ENCODE peak calls at places on chromosome 15, in seven cellular contexts. W, G, Z, O, L, P and S are unnamed samples. For H3K4me1, the result is how much of the 10 kb centered on the place peaks cover.

GRCh38 chr15:92733934-92734521 is 78.5 kb upstream of the FAM174B start:
- DNase-seq in W (no peak), G (no peak), Z (peak), O (no peak), L (peak), P (peak), S (no peak)

GRCh38 chr15:40340038-40340739 is 550 bp downstream of the CCDC9B start:
- DNase-seq in W (peak), G (no peak), Z (peak), O (no peak), L (peak), P (no peak), S (no peak)

GRCh38 chr15:37771462-37771861 is 163.0 kb upstream of the TMCO5A start:
- DNase-seq in W (peak), G (no peak), Z (no peak), O (no peak), L (peak), P (no peak), S (no peak)

GRCh38 chr15:77862651-77863104 is 214.8 kb downstream of the TBC1D2B start:
- DNase-seq in W (no peak), G (no peak), Z (no peak), O (no peak), L (no peak), P (no peak), S (no peak)

GRCh38 chr15:42009474-42009873 is 11.4 kb downstream of the PLA2G4E start:
- DNase-seq in W (no peak), G (no peak), Z (no peak), O (no peak), L (no peak), P (no peak), S (no peak)

GRCh38 chr15:68924866-68925599 is 5.3 kb upstream of the SPESP1 start:
- DNase-seq in W (peak), G (peak), Z (peak), O (peak), L (peak), P (peak), S (peak)

GRCh38 chr15:95051881-95052280 is 820.5 kb downstream of the MCTP2 start:
- DNase-seq in W (no peak), G (no peak), Z (no peak), O (no peak), L (peak), P (no peak), S (no peak)

GRCh38 chr15:65857718-65858402 is 11.4 kb upstream of the RAB11A start:
- DNase-seq in W (no peak), G (no peak), Z (no peak), O (no peak), L (no peak), P (no peak), S (no peak)

GRCh38 chr15:47186071-47186470 is 531.2 kb upstream of the SEMA6D start:
- DNase-seq in W (no peak), G (no peak), Z (no peak), O (no peak), L (no peak), P (no peak), S (no peak)

GRCh38 chr15:43218908-43219706 is 1.7 kb downstream of the EPB42 start:
- DNase-seq in W (peak), G (no peak), Z (peak), O (no peak), L (peak), P (peak), S (peak)

GRCh38 chr15:93614446-93615104 is 525.6 kb upstream of the RGMA start:
- DNase-seq in W (no peak), G (no peak), Z (no peak), O (no peak), L (no peak), P (no peak), S (no peak)

GRCh38 chr15:53851110-53851833 is 91.8 kb upstream of the WDR72 start:
- DNase-seq in W (no peak), G (no peak), Z (no peak), O (no peak), L (no peak), P (no peak), S (no peak)

GRCh38 chr15:80835338-80835737 is 56.2 kb downstream of the CEMIP start:
- DNase-seq in W (no peak), G (no peak), Z (no peak), O (no peak), L (no peak), P (peak), S (no peak)

GRCh38 chr15:48001393-48002059 is 119.3 kb upstream of the SLC24A5 start:
- DNase-seq in W (no peak), G (no peak), Z (no peak), O (peak), L (no peak), P (no peak), S (peak)

GRCh38 chr15:36612063-36612788 is 32.8 kb downstream of the CDIN1 start:
- DNase-seq in W (peak), G (peak), Z (peak), O (no peak), L (peak), P (no peak), S (no peak)
- H2AFZ ChIP-seq in W (peak), G (no peak), Z (no peak), O (no peak), L (peak), P (no peak), S (no peak)

DNA sequence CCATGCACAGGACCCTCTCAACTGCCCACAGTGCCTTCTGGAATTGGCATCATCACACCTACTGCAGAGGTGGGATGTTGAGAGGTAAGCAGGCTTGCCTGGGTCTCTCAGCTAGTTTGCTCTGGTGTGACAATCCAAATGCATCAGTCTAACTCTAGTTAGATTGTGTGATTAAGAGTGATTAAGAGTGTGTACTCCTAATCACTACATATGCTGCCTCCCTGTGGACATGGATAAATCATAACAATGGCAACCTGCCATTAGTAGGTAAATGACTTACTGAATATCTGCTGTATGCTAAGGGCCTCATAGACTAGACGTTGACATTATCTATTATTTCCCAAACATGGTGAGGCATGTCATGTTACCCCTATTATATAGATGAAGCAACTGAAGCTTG is 342.1 kb downstream of the OCA2 start:
- DNase-seq in W (no peak), G (no peak), Z (no peak), O (no peak), L (no peak), P (no peak), S (no peak)
- TF ChIP-seq EZH2phosphoT487 in W (no peak), G (no peak), Z (no peak), O (no peak), L (no peak), P (no peak), S (no peak)

GRCh38 chr15:73935547-73935946 is 9.3 kb downstream of the LOXL1 start:
- DNase-seq in W (peak), G (no peak), Z (peak), O (no peak), L (peak), P (no peak), S (no peak)
- H3K4me1 ChIP-seq in W (half or more), G (under half), Z (under half), O (under half), L (half or more), P (under half), S (under half)

GRCh38 chr15:73947651-73948050 is 21.4 kb downstream of the LOXL1 start:
- DNase-seq in W (no peak), G (no peak), Z (no peak), O (no peak), L (no peak), P (no peak), S (no peak)

GRCh38 chr15:73949496-73949895 is 23.2 kb downstream of the LOXL1 start:
- DNase-seq in W (no peak), G (no peak), Z (no peak), O (no peak), L (no peak), P (no peak), S (no peak)

GRCh38 chr15:73946795-73947370 is 20.6 kb downstream of the LOXL1 start:
- DNase-seq in W (no peak), G (no peak), Z (no peak), O (no peak), L (no peak), P (no peak), S (no peak)

GRCh38 chr15:73948982-73949381 is 22.7 kb downstream of the LOXL1 start:
- DNase-seq in W (no peak), G (no peak), Z (no peak), O (no peak), L (no peak), P (no peak), S (no peak)

GRCh38 chr15:73948396-73948795 is 22.1 kb downstream of the LOXL1 start:
- DNase-seq in W (no peak), G (no peak), Z (no peak), O (no peak), L (no peak), P (no peak), S (no peak)
- H2AFZ ChIP-seq in W (no peak), G (no peak), Z (no peak), O (no peak), L (no peak), P (no peak), S (no peak)

GRCh38 chr15:23049984-23050628 is 10.7 kb upstream of the TUBGCP5 start:
- DNase-seq in W (no peak), G (no peak), Z (no peak), O (no peak), L (no peak), P (no peak), S (no peak)

GRCh38 chr15:23052522-23052921 is 13.2 kb upstream of the TUBGCP5 start:
- DNase-seq in W (no peak), G (no peak), Z (no peak), O (no peak), L (no peak), P (no peak), S (no peak)

GRCh38 chr15:23055316-23055715 is 15.9 kb upstream of the TUBGCP5 start:
- DNase-seq in W (no peak), G (no peak), Z (no peak), O (no peak), L (no peak), P (no peak), S (no peak)
- TF ChIP-seq EZH2phosphoT487 in W (no peak), G (no peak), Z (no peak), O (no peak), L (no peak), P (no peak), S (no peak)

GRCh38 chr15:31360158-31360561 is 33.5 kb downstream of the KLF13 start:
- DNase-seq in W (no peak), G (no peak), Z (no peak), O (peak), L (no peak), P (no peak), S (no peak)

GRCh38 chr15:31358163-31358562 is 31.5 kb downstream of the KLF13 start:
- DNase-seq in W (no peak), G (no peak), Z (no peak), O (no peak), L (no peak), P (no peak), S (no peak)

GRCh38 chr15:31358957-31359721 is 32.5 kb downstream of the KLF13 start:
- DNase-seq in W (no peak), G (no peak), Z (no peak), O (no peak), L (no peak), P (no peak), S (no peak)

GRCh38 chr15:31359722-31360111 is 33.1 kb downstream of the KLF13 start:
- DNase-seq in W (no peak), G (no peak), Z (no peak), O (peak), L (no peak), P (no peak), S (no peak)

DNA sequence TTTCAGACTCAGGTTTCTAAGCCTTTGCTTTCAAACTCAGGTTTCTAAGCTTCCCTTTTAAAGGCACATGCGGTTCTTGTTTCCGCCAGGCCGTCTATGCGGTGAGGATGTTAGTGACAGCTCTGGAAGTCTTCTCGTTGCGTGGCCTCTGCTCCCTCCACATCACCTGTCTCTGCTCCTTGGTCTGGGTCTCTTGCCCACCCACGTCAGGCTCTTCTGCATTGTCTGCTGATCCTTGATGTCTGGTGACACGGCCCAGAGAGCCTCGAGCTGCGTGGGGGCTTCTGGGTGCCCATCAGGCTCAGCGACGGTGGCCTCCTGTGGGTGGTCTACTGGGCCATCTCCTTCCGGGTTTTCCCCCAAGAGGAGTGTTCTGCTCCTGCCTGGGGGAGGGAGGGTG is 30.5 kb downstream of the KLF13 start:
- DNase-seq in W (no peak), G (no peak), Z (no peak), O (peak), L (no peak), P (no peak), S (peak)
- H3K4me1 ChIP-seq in W (under half), G (under half), Z (half or more), O (half or more), L (under half), P (under half), S (half or more)

GRCh38 chr15:79037848-79038247 is 52.7 kb downstream of the RASGRF1 start:
- DNase-seq in W (peak), G (no peak), Z (no peak), O (no peak), L (no peak), P (no peak), S (no peak)
- H2AFZ ChIP-seq in W (no peak), G (peak), Z (no peak), O (no peak), L (no peak), P (no peak), S (no peak)

DNA sequence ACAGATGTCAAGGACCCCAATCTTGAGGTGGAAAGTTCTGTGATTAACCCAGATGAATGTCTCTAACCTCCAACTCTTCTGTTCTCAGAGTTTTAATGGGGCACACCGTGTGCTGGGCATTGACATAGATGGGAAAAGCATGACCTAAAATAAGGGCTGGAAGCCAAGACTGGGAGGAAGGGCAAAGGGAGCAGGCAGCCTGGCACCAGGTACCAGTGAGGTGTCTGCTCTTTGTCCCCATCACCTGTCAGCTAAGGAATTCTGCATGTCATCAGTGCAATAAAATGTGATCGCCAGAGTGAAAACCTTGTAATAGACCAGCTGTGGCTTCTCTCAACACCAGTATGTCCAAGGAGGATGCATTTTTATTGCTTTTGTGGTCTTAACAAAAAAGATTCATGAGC is 143.5 kb upstream of the TPM1 start:
- DNase-seq in W (peak), G (no peak), Z (peak), O (no peak), L (no peak), P (no peak), S (no peak)
- TF ChIP-seq EZH2phosphoT487 in W (no peak), G (no peak), Z (no peak), O (no peak), L (no peak), P (no peak), S (no peak)

GRCh38 chr15:63219196-63219719 is 29.9 kb downstream of the RAB8B start:
- DNase-seq in W (no peak), G (no peak), Z (no peak), O (no peak), L (no peak), P (no peak), S (no peak)
- H3K4me1 ChIP-seq in W (under half), G (under half), Z (under half), O (under half), L (under half), P (under half), S (under half)